ENCODE peak calls at places on chromosome 9, in five cellular contexts. C is fibroblast of lung, D is GOT3, O is heart right ventricle, W is NCI-H2171 treated with DMSO at 0.1 percent for 48 hours. M is an unnamed sample.

GRCh38 chr9:134489621-134490380 is 151.8 kb upstream of the COL5A1 start:
- DNase-seq in C (no peak), D (no peak), O (no peak), W (no peak), M (peak)

GRCh38 chr9:136606687-136607333 is 55.9 kb upstream of the EGFL7 start:
- DNase-seq in C (no peak), D (no peak), O (no peak), W (no peak), M (no peak)

GRCh38 chr9:77018058-77019009 is 1.1 kb upstream of the FOXB2 start:
- DNase-seq in C (no peak), D (no peak), O (no peak), W (no peak), M (no peak)

GRCh38 chr9:136255166-136255538 is 9.5 kb upstream of the QSOX2 start:
- DNase-seq in C (peak), D (no peak), O (no peak), W (no peak), M (no peak)

GRCh38 chr9:126638571-126639132 is 24.9 kb downstream of the LMX1B start:
- DNase-seq in C (no peak), D (no peak), O (no peak), W (peak), M (no peak)

GRCh38 chr9:128713941-128714573 is 9.9 kb downstream of the ZDHHC12 start:
- DNase-seq in C (no peak), D (no peak), O (no peak), W (no peak), M (no peak)

GRCh38 chr9:20048985-20049384 is 260.1 kb upstream of the SLC24A2 start:
- DNase-seq in C (no peak), D (no peak), O (no peak), W (no peak), M (no peak)

GRCh38 chr9:132383462-132383883 is 23.2 kb downstream of the TTF1 start:
- DNase-seq in C (no peak), D (no peak), O (no peak), W (no peak), M (peak)

GRCh38 chr9:137069508-137070071 is 767 bp downstream of the SAPCD2 start:
- DNase-seq in C (no peak), D (no peak), O (no peak), W (no peak), M (no peak)

GRCh38 chr9:27282269-27282668 is 14.7 kb downstream of the EQTN start:
- DNase-seq in C (no peak), D (no peak), O (no peak), W (no peak), M (no peak)

GRCh38 chr9:102631559-102631958 is 363.6 kb upstream of the CYLC2 start:
- DNase-seq in C (no peak), D (no peak), O (no peak), W (peak), M (no peak)

GRCh38 chr9:786405-786804 is 55.1 kb upstream of the DMRT1 start:
- DNase-seq in C (no peak), D (no peak), O (no peak), W (no peak), M (no peak)

GRCh38 chr9:104025109-104025508 is 69.0 kb upstream of the SMC2 start:
- DNase-seq in C (no peak), D (no peak), O (no peak), W (no peak), M (no peak)

GRCh38 chr9:137519553-137519952 is 30.6 kb downstream of the PNPLA7 start:
- DNase-seq in C (no peak), D (no peak), O (no peak), W (no peak), M (no peak)

GRCh38 chr9:121771851-121772599 is 120.6 kb downstream of the DAB2IP start:
- DNase-seq in C (peak), D (no peak), O (no peak), W (no peak), M (peak)

GRCh38 chr9:29214702-29215248 is 1641.5 kb upstream of the C9orf72 start:
- DNase-seq in C (no peak), D (no peak), O (no peak), W (no peak), M (no peak)

GRCh38 chr9:13026956-13027355 is 252.1 kb downstream of the LURAP1L start:
- DNase-seq in C (no peak), D (no peak), O (no peak), W (no peak), M (no peak)

GRCh38 chr9:109027176-109027575 is 13.9 kb upstream of the CTNNAL1 start:
- DNase-seq in C (peak), D (no peak), O (peak), W (no peak), M (no peak)

GRCh38 chr9:137035507-137035834 is 3.6 kb upstream of the FUT7 start:
- DNase-seq in C (no peak), D (no peak), O (no peak), W (no peak), M (no peak)

GRCh38 chr9:78143281-78144007 is 92.4 kb upstream of the CEP78 start:
- DNase-seq in C (peak), D (no peak), O (no peak), W (no peak), M (no peak)

GRCh38 chr9:131633491-131634031 is 88.2 kb downstream of the PRRT1B start:
- DNase-seq in C (peak), D (no peak), O (no peak), W (peak), M (no peak)

GRCh38 chr9:135662758-135663450 is at the start of gene LCN9:
- DNase-seq in C (peak), D (no peak), O (no peak), W (no peak), M (no peak)

GRCh38 chr9:19162956-19163355 is 35.7 kb upstream of the PLIN2 start:
- DNase-seq in C (no peak), D (no peak), O (no peak), W (no peak), M (no peak)

GRCh38 chr9:132733133-132733815 is 63.0 kb downstream of the GTF3C4 start:
- DNase-seq in C (peak), D (no peak), O (no peak), W (no peak), M (no peak)

GRCh38 chr9:131840220-131840619 is 100.3 kb upstream of the RAPGEF1 start:
- DNase-seq in C (no peak), D (no peak), O (no peak), W (no peak), M (no peak)

GRCh38 chr9:135661801-135662560 is 1.1 kb upstream of the LCN9 start:
- DNase-seq in C (no peak), D (no peak), O (no peak), W (no peak), M (no peak)

GRCh38 chr9:84937086-84937670 is 267.6 kb downstream of the NTRK2 start:
- DNase-seq in C (no peak), D (no peak), O (no peak), W (no peak), M (no peak)

GRCh38 chr9:107049046-107049824 is 186.3 kb downstream of the ZNF462 start:
- DNase-seq in C (peak), D (no peak), O (no peak), W (no peak), M (no peak)

GRCh38 chr9:34653131-34653530 is 1.1 kb downstream of the IL11RA start:
- DNase-seq in C (peak), D (no peak), O (no peak), W (no peak), M (no peak)

GRCh38 chr9:17942498-17942897 is 363.6 kb downstream of the SH3GL2 start:
- DNase-seq in C (no peak), D (no peak), O (no peak), W (peak), M (no peak)

GRCh38 chr9:112194969-112195431 is 19.9 kb upstream of the SUSD1 start:
- DNase-seq in C (peak), D (no peak), O (peak), W (no peak), M (no peak)